ENCODE peak calls at places on chromosomes 5 and 9, in six cellular contexts. T, P, L, C, S and B are unnamed samples.

GRCh38 chr9:21576331-21577189 is 94.4 kb upstream of the IFNE start:
- DNase-seq in L (peak), T (no peak), P (no peak), C (no peak), S (no peak), B (no peak)

GRCh38 chr9:126347911-126348760 is 21.5 kb downstream of the MVB12B start:
- DNase-seq in C (no peak), P (no peak), L (no peak), S (no peak), T (peak), B (no peak)

GRCh38 chr5:89703799-89704198 is 705.8 kb downstream of the CETN3 start:
- DNase-seq in S (no peak), C (no peak), L (peak), P (no peak), T (no peak), B (no peak)

GRCh38 chr9:4830699-4831098 is 38.0 kb downstream of the RCL1 start:
- DNase-seq in P (no peak), S (no peak), L (no peak), T (no peak), C (no peak), B (no peak)

GRCh38 chr9:131719262-131719908 is 20.5 kb downstream of the RAPGEF1 start:
- DNase-seq in S (no peak), C (no peak), T (no peak), L (no peak), P (no peak), B (no peak)

GRCh38 chr9:89523948-89524347 is 26.0 kb upstream of the SEMA4D start:
- DNase-seq in L (no peak), S (no peak), C (no peak), P (no peak), T (no peak), B (no peak)

GRCh38 chr5:142795246-142795645 is 25.1 kb downstream of the ARHGAP26 start:
- DNase-seq in S (no peak), P (no peak), T (peak), C (no peak), L (no peak), B (no peak)

GRCh38 chr5:143245929-143246561 is 157.4 kb downstream of the NR3C1 start:
- DNase-seq in L (peak), S (no peak), C (no peak), P (no peak), T (no peak), B (no peak)

GRCh38 chr9:97752274-97752673 is 55.1 kb upstream of the XPA start:
- DNase-seq in L (no peak), P (no peak), S (no peak), C (no peak), T (no peak), B (peak)

GRCh38 chr5:21649969-21650368 is 1203.2 kb downstream of the CDH12 start:
- DNase-seq in S (no peak), T (no peak), L (no peak), P (no peak), C (no peak), B (no peak)

GRCh38 chr5:173396311-173396993 is 68.2 kb upstream of the STC2 start:
- DNase-seq in S (no peak), P (no peak), L (peak), C (no peak), T (no peak), B (no peak)
- TF ChIP-seq CTCF in S (peak), P (no peak), L (peak), C (no peak), T (peak), B (peak)

GRCh38 chr9:111412280-111412679 is 71.9 kb downstream of the ECPAS start:
- DNase-seq in L (peak), T (no peak), C (no peak), S (no peak), P (no peak), B (no peak)
- TF ChIP-seq CTCF in L (no peak), T (no peak), C (no peak), S (no peak), P (no peak), B (no peak)

GRCh38 chr5:116576043-116576713 is 1.6 kb upstream of the SEMA6A start:
- DNase-seq in T (peak), S (peak), L (peak), P (peak), C (peak), B (peak)

GRCh38 chr5:116573617-116574431 is 799 bp downstream of the SEMA6A start:
- DNase-seq in S (peak), C (no peak), P (peak), T (no peak), L (no peak), B (no peak)

GRCh38 chr5:116573279-116573616 is 1.4 kb downstream of the SEMA6A start:
- DNase-seq in T (no peak), S (peak), L (no peak), C (no peak), P (peak), B (no peak)

GRCh38 chr5:116575635-116576042 is 1.0 kb upstream of the SEMA6A start:
- DNase-seq in C (peak), T (no peak), P (peak), S (peak), L (no peak), B (no peak)

GRCh38 chr5:116574682-116575634 is at the start of gene SEMA6A:
- DNase-seq in P (peak), T (no peak), S (peak), L (peak), C (peak), B (peak)
- TF ChIP-seq CTCF in P (peak), T (no peak), S (no peak), L (no peak), C (no peak), B (peak)

GRCh38 chr9:87535817-87536539 is 38.3 kb downstream of the DAPK1 start:
- DNase-seq in P (no peak), T (peak), C (no peak), L (peak), S (no peak), B (no peak)

GRCh38 chr9:87534957-87535356 is 37.3 kb downstream of the DAPK1 start:
- DNase-seq in P (no peak), L (no peak), C (no peak), T (no peak), S (no peak), B (no peak)

GRCh38 chr9:87531370-87532295 is 34.0 kb downstream of the DAPK1 start:
- DNase-seq in T (no peak), P (no peak), L (no peak), C (no peak), S (no peak), B (no peak)

GRCh38 chr9:87530716-87531115 is 33.0 kb downstream of the DAPK1 start:
- DNase-seq in T (no peak), C (no peak), L (no peak), S (no peak), P (no peak), B (no peak)

GRCh38 chr9:87533291-87533690 is 35.6 kb downstream of the DAPK1 start:
- DNase-seq in L (no peak), C (no peak), P (no peak), S (no peak), T (peak), B (no peak)
- TF ChIP-seq CTCF in L (no peak), C (no peak), P (no peak), S (no peak), T (peak), B (no peak)

DNA sequence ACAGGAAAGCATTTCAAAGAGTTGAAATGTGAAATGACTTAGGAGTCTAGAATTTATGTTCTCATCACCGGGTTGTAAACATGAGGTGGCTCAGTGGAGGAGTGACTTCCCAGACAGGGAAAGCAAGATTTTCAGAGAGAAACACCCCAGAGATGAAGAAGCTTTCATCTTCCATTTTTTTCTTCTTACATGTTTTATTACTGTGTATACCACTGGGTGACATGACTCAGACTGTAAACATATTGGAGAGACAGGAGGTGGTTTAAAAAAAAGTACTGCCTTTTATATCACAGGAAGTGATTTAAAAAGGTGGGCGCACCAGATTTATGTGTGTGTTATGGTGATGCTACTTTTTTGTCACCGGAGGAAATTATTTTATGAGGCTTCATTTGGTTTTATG is 209.1 kb upstream of the TUT7 start:
- DNase-seq in T (no peak), S (no peak), P (no peak), C (no peak), L (no peak), B (no peak)
- TF ChIP-seq CTCF in T (no peak), S (no peak), P (no peak), C (no peak), L (no peak), B (no peak)

GRCh38 chr9:115765060-115765459 is 388.5 kb upstream of the PAPPA start:
- DNase-seq in P (no peak), C (no peak), L (peak), T (no peak), S (no peak), B (no peak)
- TF ChIP-seq CTCF in P (no peak), C (no peak), L (no peak), T (no peak), S (no peak), B (no peak)

GRCh38 chr5:31471040-31471439 is 60.9 kb downstream of the DROSHA start:
- DNase-seq in C (no peak), P (no peak), L (no peak), T (no peak), S (no peak), B (no peak)
- TF ChIP-seq CTCF in C (no peak), P (no peak), L (no peak), T (no peak), S (no peak), B (no peak)

DNA sequence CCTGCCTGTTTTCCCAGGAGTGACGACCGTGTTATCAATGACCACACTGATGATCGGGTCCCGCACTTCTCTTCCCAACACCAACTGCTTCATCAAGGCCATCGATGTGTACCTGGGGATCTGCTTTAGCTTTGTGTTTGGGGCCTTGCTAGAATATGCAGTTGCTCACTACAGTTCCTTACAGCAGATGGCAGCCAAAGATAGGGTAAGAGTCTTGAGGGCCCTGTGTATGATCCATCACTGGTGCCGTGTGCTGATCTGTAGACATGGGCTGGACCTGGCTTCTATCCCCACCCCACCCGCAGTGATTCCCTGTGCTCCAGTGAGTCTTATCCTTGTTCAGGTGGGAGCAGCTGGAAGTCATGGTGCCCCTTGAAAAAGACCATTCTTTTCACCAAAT is 26.0 kb downstream of the GABRP start:
- DNase-seq in T (no peak), C (no peak), S (no peak), P (no peak), L (peak), B (no peak)
- TF ChIP-seq CTCF in T (no peak), C (no peak), S (no peak), P (peak), L (peak), B (peak)

GRCh38 chr5:149932445-149933350 is 11.9 kb downstream of the PDE6A start:
- DNase-seq in L (no peak), S (no peak), C (no peak), P (no peak), T (no peak), B (no peak)
- TF ChIP-seq CTCF in L (peak), S (no peak), C (no peak), P (peak), T (no peak), B (no peak)

GRCh38 chr5:93741136-93741811 is at the start of gene POU5F2:
- DNase-seq in L (no peak), P (no peak), C (no peak), S (no peak), T (no peak), B (no peak)
- TF ChIP-seq CTCF in L (no peak), P (no peak), C (no peak), S (peak), T (peak), B (no peak)